ENCODE peak calls at places on chromosomes 6 and 20, in six cellular contexts. One of them, this sample, is unnamed.

GRCh38 chr6:1390071-1390804 is 862 bp downstream of the FOXF2 start:
- DNase-seq in endothelial cell: peak; percentile 47
- DNase-seq in B cell: no peak
- DNase-seq in dorsolateral prefrontal cortex: no peak
- DNase-seq in right lobe of liver: no peak
- DNase-seq in HFFc6: peak; percentile 36
- DNase-seq in this sample: no peak

GRCh38 chr20:56875052-56875663 is 246.1 kb downstream of the TFAP2C start:
- DNase-seq in dorsolateral prefrontal cortex: no peak
- DNase-seq in right lobe of liver: no peak
- DNase-seq in HFFc6: peak; percentile 58
- DNase-seq in endothelial cell: no peak
- DNase-seq in B cell: no peak
- DNase-seq in this sample: no peak

GRCh38 chr6:123062645-123063044 is 66.6 kb downstream of the CLVS2 start:
- DNase-seq in HFFc6: no peak
- DNase-seq in right lobe of liver: no peak
- DNase-seq in dorsolateral prefrontal cortex: no peak
- DNase-seq in B cell: no peak
- DNase-seq in endothelial cell: no peak
- DNase-seq in this sample: no peak

GRCh38 chr6:21887301-21888185 is 294.0 kb downstream of the SOX4 start:
- DNase-seq in dorsolateral prefrontal cortex: no peak
- DNase-seq in right lobe of liver: no peak
- DNase-seq in HFFc6: peak; percentile 5
- DNase-seq in endothelial cell: no peak
- DNase-seq in B cell: no peak
- DNase-seq in this sample: no peak

GRCh38 chr20:36336838-36337478 is 30.8 kb downstream of the DLGAP4 start:
- DNase-seq in right lobe of liver: no peak
- DNase-seq in dorsolateral prefrontal cortex: no peak
- DNase-seq in B cell: no peak
- DNase-seq in HFFc6: no peak
- DNase-seq in endothelial cell: no peak
- DNase-seq in this sample: no peak

GRCh38 chr6:149931501-149931900 is 8.6 kb upstream of the RAET1G start:
- DNase-seq in endothelial cell: no peak
- DNase-seq in B cell: no peak
- DNase-seq in HFFc6: no peak
- DNase-seq in dorsolateral prefrontal cortex: no peak
- DNase-seq in right lobe of liver: no peak
- DNase-seq in this sample: no peak

GRCh38 chr6:15160812-15161211 is 85.1 kb upstream of the JARID2 start:
- DNase-seq in endothelial cell: no peak
- DNase-seq in HFFc6: no peak
- DNase-seq in right lobe of liver: no peak
- DNase-seq in B cell: no peak
- DNase-seq in dorsolateral prefrontal cortex: no peak
- DNase-seq in this sample: no peak

GRCh38 chr6:5994999-5995698 is 11.6 kb downstream of the NRN1 start:
- DNase-seq in dorsolateral prefrontal cortex: no peak
- DNase-seq in HFFc6: no peak
- DNase-seq in right lobe of liver: no peak
- DNase-seq in endothelial cell: no peak
- DNase-seq in B cell: no peak
- DNase-seq in this sample: no peak

GRCh38 chr20:10603971-10604864 is 69.6 kb downstream of the JAG1 start:
- DNase-seq in endothelial cell: no peak
- DNase-seq in HFFc6: peak; percentile 77
- DNase-seq in right lobe of liver: no peak
- DNase-seq in dorsolateral prefrontal cortex: no peak
- DNase-seq in B cell: no peak
- DNase-seq in this sample: no peak

GRCh38 chr20:53865905-53866786 is 204.2 kb downstream of the BCAS1 start:
- DNase-seq in endothelial cell: peak; percentile 14
- DNase-seq in right lobe of liver: peak; percentile 62
- DNase-seq in dorsolateral prefrontal cortex: no peak
- DNase-seq in HFFc6: peak; percentile 66
- DNase-seq in B cell: no peak
- DNase-seq in this sample: peak; percentile 14

GRCh38 chr6:5337573-5337972 is 76.3 kb downstream of the FARS2 start:
- DNase-seq in HFFc6: peak; percentile 48
- DNase-seq in right lobe of liver: no peak
- DNase-seq in dorsolateral prefrontal cortex: no peak
- DNase-seq in B cell: no peak
- DNase-seq in endothelial cell: no peak
- DNase-seq in this sample: no peak

GRCh38 chr6:15244605-15245360 is 1.1 kb upstream of the JARID2 start:
- DNase-seq in HFFc6: peak; percentile 52
- DNase-seq in B cell: peak; percentile 67
- DNase-seq in endothelial cell: peak; percentile 67
- DNase-seq in dorsolateral prefrontal cortex: peak; percentile 78
- DNase-seq in right lobe of liver: peak; percentile 93
- DNase-seq in this sample: peak; percentile 50

GRCh38 chr20:52303281-52303950 is 111.8 kb upstream of the ZFP64 start:
- DNase-seq in B cell: no peak
- DNase-seq in HFFc6: no peak
- DNase-seq in right lobe of liver: no peak
- DNase-seq in dorsolateral prefrontal cortex: peak; percentile 45
- DNase-seq in endothelial cell: no peak
- DNase-seq in this sample: no peak

GRCh38 chr20:952196-952795 is 36.2 kb upstream of the ANGPT4 start:
- DNase-seq in dorsolateral prefrontal cortex: no peak
- DNase-seq in right lobe of liver: no peak
- DNase-seq in HFFc6: no peak
- DNase-seq in B cell: peak; percentile 28
- DNase-seq in endothelial cell: no peak
- DNase-seq in this sample: no peak

GRCh38 chr6:132797975-132798819 is at the start of gene SLC18B1:
- DNase-seq in HFFc6: no peak
- DNase-seq in endothelial cell: peak; percentile 52
- DNase-seq in dorsolateral prefrontal cortex: peak; percentile 68
- DNase-seq in right lobe of liver: peak; percentile 75
- DNase-seq in B cell: no peak
- DNase-seq in this sample: peak; percentile 49

GRCh38 chr6:104251651-104252050 is 608.1 kb downstream of the HACE1 start:
- DNase-seq in dorsolateral prefrontal cortex: no peak
- DNase-seq in endothelial cell: no peak
- DNase-seq in B cell: no peak
- DNase-seq in HFFc6: no peak
- DNase-seq in right lobe of liver: no peak
- DNase-seq in this sample: no peak

GRCh38 chr20:19735446-19735845 is 22.6 kb upstream of the RIN2 start:
- DNase-seq in endothelial cell: no peak
- DNase-seq in B cell: peak; percentile 48
- DNase-seq in HFFc6: peak; percentile 73
- DNase-seq in right lobe of liver: no peak
- DNase-seq in dorsolateral prefrontal cortex: peak; percentile 73
- DNase-seq in this sample: no peak

GRCh38 chr6:119978274-119978889 is 628.8 kb upstream of the MAN1A1 start:
- DNase-seq in B cell: no peak
- DNase-seq in dorsolateral prefrontal cortex: no peak
- DNase-seq in endothelial cell: peak; percentile 14
- DNase-seq in right lobe of liver: no peak
- DNase-seq in HFFc6: no peak
- DNase-seq in this sample: no peak
- TF ChIP-seq CTCF in B cell: peak; percentile 35
- TF ChIP-seq CTCF in dorsolateral prefrontal cortex: no peak
- TF ChIP-seq CTCF in endothelial cell: peak; percentile 50
- TF ChIP-seq CTCF in right lobe of liver: peak; percentile 45
- TF ChIP-seq CTCF in HFFc6: peak; percentile 53
- TF ChIP-seq CTCF in this sample: peak; percentile 67

GRCh38 chr20:58908216-58908615 is 55.7 kb downstream of the GNAS start:
- DNase-seq in endothelial cell: no peak
- DNase-seq in B cell: no peak
- DNase-seq in dorsolateral prefrontal cortex: no peak
- DNase-seq in HFFc6: no peak
- DNase-seq in right lobe of liver: no peak
- DNase-seq in this sample: no peak
- TF ChIP-seq CTCF in endothelial cell: no peak
- TF ChIP-seq CTCF in B cell: no peak
- TF ChIP-seq CTCF in dorsolateral prefrontal cortex: no peak
- TF ChIP-seq CTCF in HFFc6: no peak
- TF ChIP-seq CTCF in right lobe of liver: no peak
- TF ChIP-seq CTCF in this sample: no peak

GRCh38 chr6:135088818-135089809 is 34.5 kb upstream of the HBS1L start:
- DNase-seq in HFFc6: peak; percentile 33
- DNase-seq in dorsolateral prefrontal cortex: no peak
- DNase-seq in endothelial cell: no peak
- DNase-seq in B cell: no peak
- DNase-seq in right lobe of liver: no peak
- DNase-seq in this sample: no peak
- TF ChIP-seq CTCF in HFFc6: peak; percentile 79
- TF ChIP-seq CTCF in dorsolateral prefrontal cortex: peak; percentile 40
- TF ChIP-seq CTCF in endothelial cell: peak; percentile 79
- TF ChIP-seq CTCF in B cell: peak; percentile 63
- TF ChIP-seq CTCF in right lobe of liver: peak; percentile 52
- TF ChIP-seq CTCF in this sample: peak; percentile 49

DNA sequence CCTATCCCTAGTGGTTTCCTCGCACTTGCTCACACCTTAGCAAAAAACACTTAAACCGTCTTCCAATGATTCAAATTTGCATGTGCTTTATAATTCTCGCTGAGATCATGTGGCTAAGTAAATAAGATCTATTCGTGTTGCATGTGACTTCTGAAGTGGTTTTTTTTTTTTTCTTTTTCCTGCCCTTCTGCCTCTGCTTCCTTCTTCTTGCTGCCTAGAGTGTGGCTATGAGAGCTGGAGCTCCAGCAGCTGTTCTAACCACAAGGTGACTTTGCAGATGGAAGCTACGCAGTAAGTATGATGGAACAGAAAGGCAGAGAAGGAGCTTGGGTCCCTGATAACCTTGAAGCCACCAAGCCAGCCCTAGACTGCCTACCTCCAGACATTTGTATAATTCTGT is 36.4 kb downstream of the SULF2 start:
- DNase-seq in dorsolateral prefrontal cortex: no peak
- DNase-seq in B cell: no peak
- DNase-seq in right lobe of liver: no peak
- DNase-seq in endothelial cell: no peak
- DNase-seq in HFFc6: no peak
- DNase-seq in this sample: no peak
- TF ChIP-seq CTCF in dorsolateral prefrontal cortex: no peak
- TF ChIP-seq CTCF in B cell: no peak
- TF ChIP-seq CTCF in right lobe of liver: no peak
- TF ChIP-seq CTCF in endothelial cell: no peak
- TF ChIP-seq CTCF in HFFc6: no peak
- TF ChIP-seq CTCF in this sample: no peak

GRCh38 chr6:51514396-51515051 is 572.9 kb downstream of the PKHD1 start:
- DNase-seq in B cell: no peak
- DNase-seq in right lobe of liver: no peak
- DNase-seq in HFFc6: no peak
- DNase-seq in dorsolateral prefrontal cortex: no peak
- DNase-seq in endothelial cell: no peak
- DNase-seq in this sample: no peak

GRCh38 chr6:51513891-51514290 is 573.5 kb downstream of the PKHD1 start:
- DNase-seq in B cell: no peak
- DNase-seq in endothelial cell: no peak
- DNase-seq in HFFc6: no peak
- DNase-seq in right lobe of liver: no peak
- DNase-seq in dorsolateral prefrontal cortex: no peak
- DNase-seq in this sample: no peak

GRCh38 chr6:51511081-51511480 is 576.3 kb downstream of the PKHD1 start:
- DNase-seq in right lobe of liver: no peak
- DNase-seq in dorsolateral prefrontal cortex: no peak
- DNase-seq in HFFc6: no peak
- DNase-seq in B cell: no peak
- DNase-seq in endothelial cell: no peak
- DNase-seq in this sample: no peak

GRCh38 chr6:51509597-51509996 is 577.8 kb downstream of the PKHD1 start:
- DNase-seq in HFFc6: no peak
- DNase-seq in right lobe of liver: no peak
- DNase-seq in B cell: no peak
- DNase-seq in endothelial cell: no peak
- DNase-seq in dorsolateral prefrontal cortex: no peak
- DNase-seq in this sample: no peak

DNA sequence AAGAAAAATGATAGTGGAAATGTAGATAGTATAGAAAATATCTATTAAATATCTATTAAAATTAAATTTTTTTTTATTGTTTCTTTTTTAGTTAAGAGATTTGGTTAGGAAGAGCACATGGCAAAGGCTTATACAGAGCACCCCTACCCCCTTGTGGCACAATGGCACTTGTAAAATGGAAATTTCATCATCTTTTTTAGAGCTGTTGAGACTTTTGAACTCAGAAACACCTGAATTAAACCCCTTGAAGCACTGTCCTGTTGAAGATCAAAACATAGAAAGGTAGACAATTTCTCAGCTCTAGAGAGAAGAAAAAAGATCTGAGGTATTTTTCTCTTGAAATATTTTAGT is 572.4 kb downstream of the PKHD1 start:
- DNase-seq in B cell: no peak
- DNase-seq in endothelial cell: no peak
- DNase-seq in HFFc6: no peak
- DNase-seq in dorsolateral prefrontal cortex: no peak
- DNase-seq in right lobe of liver: no peak
- DNase-seq in this sample: no peak
- TF ChIP-seq CTCF in B cell: no peak
- TF ChIP-seq CTCF in endothelial cell: no peak
- TF ChIP-seq CTCF in HFFc6: no peak
- TF ChIP-seq CTCF in dorsolateral prefrontal cortex: no peak
- TF ChIP-seq CTCF in right lobe of liver: peak; percentile 16
- TF ChIP-seq CTCF in this sample: peak; percentile 26

GRCh38 chr6:33619166-33619565 is 2.0 kb upstream of the ITPR3 start:
- DNase-seq in B cell: no peak
- DNase-seq in right lobe of liver: no peak
- DNase-seq in HFFc6: no peak
- DNase-seq in endothelial cell: no peak
- DNase-seq in dorsolateral prefrontal cortex: no peak
- DNase-seq in this sample: no peak
- TF ChIP-seq CTCF in B cell: no peak
- TF ChIP-seq CTCF in right lobe of liver: no peak
- TF ChIP-seq CTCF in HFFc6: peak; percentile 45
- TF ChIP-seq CTCF in endothelial cell: no peak
- TF ChIP-seq CTCF in dorsolateral prefrontal cortex: no peak
- TF ChIP-seq CTCF in this sample: no peak

GRCh38 chr20:50070361-50070760 is 42.6 kb downstream of the UBE2V1 start:
- DNase-seq in B cell: no peak
- DNase-seq in endothelial cell: no peak
- DNase-seq in dorsolateral prefrontal cortex: no peak
- DNase-seq in HFFc6: no peak
- DNase-seq in right lobe of liver: no peak
- DNase-seq in this sample: no peak
- TF ChIP-seq CTCF in B cell: no peak
- TF ChIP-seq CTCF in endothelial cell: no peak
- TF ChIP-seq CTCF in dorsolateral prefrontal cortex: no peak
- TF ChIP-seq CTCF in HFFc6: no peak
- TF ChIP-seq CTCF in right lobe of liver: no peak
- TF ChIP-seq CTCF in this sample: no peak

DNA sequence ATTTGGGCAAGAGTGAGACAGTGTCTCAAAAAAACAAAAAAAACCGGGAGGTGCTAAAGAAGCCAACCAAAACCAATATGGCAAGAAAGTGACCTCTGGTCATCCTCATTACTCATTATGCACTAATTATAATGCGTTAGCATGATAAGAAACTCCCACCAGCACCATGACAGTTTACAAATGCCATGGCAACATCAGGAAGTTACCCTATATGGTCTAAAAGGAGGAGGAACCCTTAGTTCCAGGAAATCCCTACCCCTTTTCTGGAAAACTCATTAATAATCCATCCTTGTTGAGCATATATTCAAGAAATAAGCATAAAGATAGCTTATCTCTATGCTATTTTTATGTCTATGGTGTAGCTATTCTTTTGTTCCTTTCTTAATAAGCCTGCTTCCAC is 31.7 kb downstream of the C6orf52 start:
- DNase-seq in dorsolateral prefrontal cortex: no peak
- DNase-seq in right lobe of liver: no peak
- DNase-seq in B cell: no peak
- DNase-seq in HFFc6: no peak
- DNase-seq in endothelial cell: no peak
- DNase-seq in this sample: no peak
- TF ChIP-seq CTCF in dorsolateral prefrontal cortex: no peak
- TF ChIP-seq CTCF in right lobe of liver: no peak
- TF ChIP-seq CTCF in B cell: no peak
- TF ChIP-seq CTCF in HFFc6: no peak
- TF ChIP-seq CTCF in endothelial cell: no peak
- TF ChIP-seq CTCF in this sample: no peak